ENCODE peak calls at places on chromosome 11, in four cellular contexts. J, Y, W and Z are unnamed samples.

GRCh38 chr11:11471196-11471595 is 118.1 kb upstream of the CSNK2A3 start:
- DNase-seq in J (no peak), Y (no peak), W (no peak), Z (no peak)

GRCh38 chr11:59356561-59356960 is 2.1 kb upstream of the OR5AN1 start:
- DNase-seq in J (no peak), Y (no peak), W (no peak), Z (no peak)

GRCh38 chr11:2762451-2762850 is 62.7 kb upstream of the KCNQ1OT1 start:
- DNase-seq in J (no peak), Y (no peak), W (peak; percentile 33), Z (no peak)

GRCh38 chr11:114525682-114526081 is 34.0 kb downstream of the NXPE1 start:
- DNase-seq in J (no peak), Y (no peak), W (no peak), Z (no peak)

GRCh38 chr11:111205622-111206385 is 39.7 kb upstream of the POU2AF2 start:
- DNase-seq in J (no peak), Y (no peak), W (no peak), Z (no peak)

GRCh38 chr11:1827095-1827797 is 7.5 kb upstream of the SYT8 start:
- DNase-seq in J (no peak), Y (no peak), W (no peak), Z (peak; percentile 8)

GRCh38 chr11:85844439-85845051 is 10.6 kb upstream of the CCDC83 start:
- DNase-seq in J (peak; percentile 77), Y (no peak), W (no peak), Z (no peak)

GRCh38 chr11:106482920-106483761 is 405.7 kb downstream of the AASDHPPT start:
- DNase-seq in J (no peak), Y (no peak), W (no peak), Z (no peak)

GRCh38 chr11:93089474-93090102 is 108.2 kb downstream of the SLC36A4 start:
- DNase-seq in J (peak; percentile 52), Y (no peak), W (no peak), Z (peak; percentile 24)

GRCh38 chr11:44178381-44178780 is 82.9 kb downstream of the EXT2 start:
- DNase-seq in J (no peak), Y (no peak), W (no peak), Z (no peak)

GRCh38 chr11:28460348-28460747 is 352.2 kb downstream of the METTL15 start:
- DNase-seq in J (no peak), Y (no peak), W (no peak), Z (no peak)

GRCh38 chr11:133163463-133164419 is 368.6 kb downstream of the OPCML start:
- DNase-seq in J (no peak), Y (peak; percentile 21), W (no peak), Z (peak; percentile 12)

GRCh38 chr11:130181295-130182272 is 22.0 kb downstream of the ST14 start:
- DNase-seq in J (no peak), Y (no peak), W (no peak), Z (no peak)

GRCh38 chr11:79100093-79100704 is 340.6 kb downstream of the TENM4 start:
- DNase-seq in J (peak; percentile 12), Y (peak; percentile 85), W (peak; percentile 57), Z (no peak)

GRCh38 chr11:76629853-76630599 is 40.5 kb downstream of the LRRC32 start:
- DNase-seq in J (no peak), Y (no peak), W (no peak), Z (no peak)

GRCh38 chr11:45880772-45881570 is 4.5 kb upstream of the MAPK8IP1 start:
- DNase-seq in J (no peak), Y (no peak), W (no peak), Z (no peak)

GRCh38 chr11:27977031-27977430 is 130.9 kb downstream of the KIF18A start:
- DNase-seq in J (peak; percentile 45), Y (no peak), W (no peak), Z (no peak)

GRCh38 chr11:130049260-130049659 is 20.4 kb upstream of the APLP2 start:
- DNase-seq in J (no peak), Y (no peak), W (no peak), Z (no peak)

GRCh38 chr11:128235446-128235845 is 351.9 kb downstream of the ETS1 start:
- DNase-seq in J (no peak), Y (no peak), W (no peak), Z (no peak)

GRCh38 chr11:66012946-66013761 is 1.3 kb downstream of the CST6 start:
- DNase-seq in J (no peak), Y (peak; percentile 55), W (no peak), Z (no peak)

GRCh38 chr11:28713850-28714249 is 605.7 kb downstream of the METTL15 start:
- DNase-seq in J (no peak), Y (no peak), W (no peak), Z (no peak)

GRCh38 chr11:45182902-45183301 is 36.5 kb downstream of the PRDM11 start:
- DNase-seq in J (peak; percentile 19), Y (peak; percentile 23), W (peak; percentile 62), Z (no peak)

GRCh38 chr11:9030601-9031000 is 26.8 kb upstream of the NRIP3 start:
- DNase-seq in J (no peak), Y (no peak), W (no peak), Z (no peak)

GRCh38 chr11:117483372-117483771 is 155.7 kb downstream of the CEP164 start:
- DNase-seq in J (no peak), Y (no peak), W (no peak), Z (no peak)

GRCh38 chr11:69840371-69841169 is 21.4 kb upstream of the FGF3 start:
- DNase-seq in J (peak; percentile 76), Y (no peak), W (peak; percentile 46), Z (no peak)

GRCh38 chr11:2147391-2147790 is 8.2 kb upstream of the IGF2 start:
- DNase-seq in J (no peak), Y (no peak), W (no peak), Z (no peak)

GRCh38 chr11:78676026-78676557 is 101.4 kb upstream of the NARS2 start:
- DNase-seq in J (no peak), Y (no peak), W (no peak), Z (no peak)

GRCh38 chr11:116454020-116454645 is 318.7 kb downstream of the BUD13 start:
- DNase-seq in J (no peak), Y (peak; percentile 14), W (peak; percentile 78), Z (no peak)

GRCh38 chr11:690738-691633 is 4.0 kb downstream of the DEAF1 start:
- DNase-seq in J (no peak), Y (peak; percentile 32), W (no peak), Z (no peak)

GRCh38 chr11:61516675-61517516 is 8.3 kb downstream of the LRRC10B start:
- DNase-seq in J (no peak), Y (peak; percentile 90), W (peak; percentile 96), Z (no peak)

GRCh38 chr11:17629113-17629512 is 82.1 kb downstream of the OTOG start:
- DNase-seq in J (no peak), Y (no peak), W (no peak), Z (no peak)

GRCh38 chr11:75445315-75445953 is 12.4 kb upstream of the KLHL35 start:
- DNase-seq in J (peak; percentile 22), Y (peak; percentile 84), W (peak; percentile 95), Z (no peak)

GRCh38 chr11:110079726-110080125 is 13.5 kb upstream of the ZC3H12C start:
- DNase-seq in J (no peak), Y (no peak), W (no peak), Z (no peak)

GRCh38 chr11:79363861-79364378 is 76.9 kb downstream of the TENM4 start:
- DNase-seq in J (no peak), Y (no peak), W (no peak), Z (no peak)

GRCh38 chr11:47524200-47524874 is 28.6 kb downstream of the CELF1 start:
- DNase-seq in J (no peak), Y (no peak), W (no peak), Z (no peak)

GRCh38 chr11:47950396-47950795 is 30.0 kb upstream of the PTPRJ start:
- DNase-seq in J (no peak), Y (no peak), W (no peak), Z (peak; percentile 28)

GRCh38 chr11:131092469-131092868 is 176.2 kb upstream of the SNX19 start:
- DNase-seq in J (no peak), Y (no peak), W (no peak), Z (no peak)

GRCh38 chr11:132793831-132794230 is 738.5 kb downstream of the OPCML start:
- DNase-seq in J (no peak), Y (no peak), W (no peak), Z (no peak)

DNA sequence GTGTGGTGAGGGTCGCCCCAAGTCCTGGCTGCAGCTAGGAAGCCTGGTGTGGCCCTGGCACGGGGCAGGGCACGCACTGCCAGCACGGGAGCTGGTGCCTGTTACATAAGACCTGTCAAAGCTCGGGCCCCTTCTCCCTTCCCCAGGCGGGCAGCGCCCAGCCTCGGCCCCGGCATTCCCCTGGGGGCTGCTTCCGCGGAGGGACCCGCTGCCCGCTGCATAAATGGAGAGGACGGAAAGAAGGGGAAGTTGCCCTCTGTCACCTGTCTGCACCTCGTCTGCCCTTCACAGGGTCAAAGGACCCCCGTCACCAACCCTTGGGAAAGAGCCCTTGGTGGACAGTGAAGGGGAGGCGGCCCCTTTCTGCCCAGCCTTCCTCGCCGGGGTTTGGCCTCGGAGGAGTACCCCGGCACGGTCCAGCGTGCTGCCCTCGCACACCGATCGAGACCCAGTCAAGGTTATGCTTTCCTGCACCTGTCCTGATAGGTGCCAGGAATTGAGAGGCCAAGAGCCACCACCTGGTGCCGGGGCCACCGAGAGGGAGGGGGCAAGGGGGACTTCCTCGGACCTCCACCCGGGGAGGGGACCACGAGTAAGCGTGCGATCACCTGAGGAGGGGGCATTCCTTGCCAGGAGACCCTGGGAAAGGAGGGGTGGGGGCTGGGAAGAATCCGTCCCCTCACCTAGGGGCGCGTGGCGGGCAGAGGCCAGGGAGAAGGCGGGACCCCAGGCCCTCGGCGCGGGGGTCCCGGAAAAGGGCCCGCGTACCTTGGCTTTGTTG is 16.8 kb upstream of the MFRP start:
- DNase-seq in J (no peak), Y (no peak), W (no peak), Z (no peak)
- TF ChIP-seq EZH2 in J (no peak), Y (no peak), W (no peak), Z (no peak)

GRCh38 chr11:124762077-124762623 is at the start of gene ESAM:
- DNase-seq in J (no peak), Y (peak; percentile 94), W (peak; percentile 64), Z (no peak)
- H3K9ac ChIP-seq in J (peak within 1 kb of the TSS; percentile 65), Y (peak within 1 kb of the TSS; percentile 91), W (no peak within 1 kb of the TSS), Z (no peak within 1 kb of the TSS)

GRCh38 chr11:103418014-103418413 is 308.8 kb downstream of the DYNC2H1 start:
- DNase-seq in J (no peak), Y (no peak), W (no peak), Z (no peak)

GRCh38 chr11:103420593-103420992 is 311.4 kb downstream of the DYNC2H1 start:
- DNase-seq in J (no peak), Y (no peak), W (no peak), Z (no peak)
- TF ChIP-seq POLR2AphosphoS5 in J (no peak), Y (no peak), W (no peak), Z (no peak)

GRCh38 chr11:94740083-94740974 is 27.8 kb upstream of the AMOTL1 start:
- DNase-seq in J (no peak), Y (peak; percentile 21), W (peak; percentile 75), Z (no peak)
- TF ChIP-seq EZH2 in J (no peak), Y (no peak), W (peak; percentile 21), Z (no peak)

DNA sequence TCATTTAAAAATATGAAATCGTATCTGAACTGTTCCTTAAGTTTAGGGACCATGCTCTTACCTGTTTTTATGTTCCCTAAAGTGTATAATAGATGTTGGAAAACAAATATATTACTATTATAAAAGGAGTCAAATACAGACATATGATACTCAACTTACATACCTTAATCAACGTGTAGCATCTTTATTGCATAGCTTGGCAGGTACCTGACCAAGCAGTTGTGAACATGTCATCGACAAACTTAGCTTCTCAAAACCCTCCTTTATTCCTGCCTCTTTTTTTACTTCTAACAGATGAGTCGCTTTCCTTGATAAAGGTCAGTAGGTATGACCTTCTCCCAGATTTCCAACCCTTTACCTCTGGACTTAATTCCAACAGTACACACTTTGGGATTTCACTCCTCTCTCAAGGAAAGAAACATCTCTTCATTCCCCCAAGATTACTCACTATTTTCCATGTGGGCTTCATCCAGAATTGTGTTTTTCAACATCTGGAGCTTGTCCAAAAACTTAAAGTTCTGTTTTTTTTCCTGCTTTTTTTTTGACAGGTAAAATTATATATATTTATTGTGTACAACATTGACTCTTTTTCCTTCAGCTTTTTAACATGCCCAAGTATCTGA is 11.9 kb downstream of the HIPK3 start:
- DNase-seq in J (no peak), Y (no peak), W (no peak), Z (no peak)
- H3K9ac ChIP-seq in J (no peak overlapping the region), Y (no peak overlapping the region), W (no peak overlapping the region), Z (no peak overlapping the region)